ENCODE peak calls at places on chromosome 16, in seven cellular contexts. Q, J, Y, I, C, B and S are unnamed samples.

GRCh38 chr16:69526831-69527655 is 38.7 kb upstream of the NFAT5 start:
- DNase-seq in B (no peak), C (no peak), Q (no peak), J (no peak), I (no peak), Y (no peak), S (no peak)

GRCh38 chr16:50445603-50446250 is 76.9 kb upstream of the BRD7 start:
- DNase-seq in I (no peak), C (no peak), J (no peak), Q (no peak), Y (no peak), B (no peak), S (no peak)

GRCh38 chr16:49700222-49700927 is 155.5 kb downstream of the ZNF423 start:
- DNase-seq in J (peak; percentile 39), B (peak; percentile 15), I (peak; percentile 55), Q (no peak), Y (peak; percentile 90), C (no peak), S (no peak)

GRCh38 chr16:11356573-11357331 is 11.5 kb downstream of the RMI2 start:
- DNase-seq in C (peak; percentile 65), B (peak; percentile 82), J (peak; percentile 72), Q (peak; percentile 50), I (peak; percentile 51), Y (peak; percentile 52), S (peak; percentile 67)

GRCh38 chr16:73143681-73144370 is 95.9 kb upstream of the ZFHX3 start:
- DNase-seq in C (no peak), Y (peak; percentile 55), I (peak; percentile 31), J (peak; percentile 47), B (peak; percentile 21), Q (no peak), S (no peak)

GRCh38 chr16:73396556-73396955 is 348.6 kb upstream of the ZFHX3 start:
- DNase-seq in J (no peak), Y (no peak), B (no peak), C (no peak), I (no peak), Q (no peak), S (no peak)

GRCh38 chr16:27740496-27741201 is 190.7 kb downstream of the KATNIP start:
- DNase-seq in C (no peak), Y (no peak), I (no peak), B (no peak), Q (no peak), J (no peak), S (no peak)

GRCh38 chr16:11161439-11161838 is 94.6 kb downstream of the SOCS1 start:
- DNase-seq in Q (no peak), C (no peak), I (no peak), B (no peak), J (no peak), Y (no peak), S (no peak)

GRCh38 chr16:22217890-22218730 is 12.0 kb downstream of the EEF2K start:
- DNase-seq in C (no peak), J (no peak), Q (peak; percentile 31), Y (no peak), I (peak; percentile 56), B (no peak), S (no peak)

GRCh38 chr16:23694707-23695373 is 16.2 kb downstream of the PLK1 start:
- DNase-seq in B (no peak), J (peak; percentile 33), Q (no peak), I (peak; percentile 33), C (peak; percentile 37), Y (peak; percentile 28), S (no peak)

GRCh38 chr16:31507929-31508705 is at the start of gene RUSF1:
- DNase-seq in Q (peak; percentile 83), C (peak; percentile 87), I (peak; percentile 82), Y (peak; percentile 85), J (peak; percentile 90), B (peak; percentile 94), S (peak; percentile 84)

GRCh38 chr16:80369559-80369958 is 171.2 kb upstream of the DYNLRB2 start:
- DNase-seq in Y (peak; percentile 52), C (peak; percentile 45), Q (no peak), I (peak; percentile 54), J (peak; percentile 64), B (peak; percentile 40), S (peak; percentile 27)

GRCh38 chr16:79188115-79188779 is 412.3 kb downstream of the MAF start:
- DNase-seq in I (no peak), B (no peak), Y (no peak), J (no peak), Q (no peak), C (no peak), S (no peak)

GRCh38 chr16:27083861-27084261 is 17.1 kb downstream of the C16orf82 start:
- DNase-seq in J (no peak), I (no peak), C (no peak), Y (no peak), B (no peak), Q (no peak), S (no peak)

GRCh38 chr16:75231570-75231969 is 12.8 kb downstream of the CTRB1 start:
- DNase-seq in B (no peak), J (no peak), C (no peak), I (no peak), Y (no peak), Q (no peak), S (no peak)

GRCh38 chr16:11675561-11676511 is 7.6 kb downstream of the SNN start:
- DNase-seq in C (no peak), I (peak; percentile 12), B (peak; percentile 91), J (no peak), Y (no peak), Q (peak; percentile 39), S (peak; percentile 80)

GRCh38 chr16:76293980-76294690 is 16.9 kb downstream of the CNTNAP4 start:
- DNase-seq in I (peak; percentile 20), J (peak; percentile 5), C (no peak), B (no peak), Y (peak; percentile 28), Q (no peak), S (no peak)

GRCh38 chr16:9441021-9441420 is 349.6 kb downstream of the HAPSTR1 start:
- DNase-seq in I (no peak), B (no peak), Q (no peak), Y (no peak), C (no peak), J (no peak), S (no peak)

GRCh38 chr16:52074133-52074532 is 472.8 kb downstream of the TOX3 start:
- DNase-seq in J (no peak), Q (no peak), C (no peak), B (no peak), I (no peak), Y (no peak), S (no peak)

GRCh38 chr16:79776243-79776884 is 175.8 kb upstream of the MAF start:
- DNase-seq in J (peak; percentile 88), Y (peak; percentile 8), I (peak; percentile 79), C (peak; percentile 11), B (peak; percentile 19), Q (no peak), S (no peak)

GRCh38 chr16:50534091-50534490 is 14.1 kb upstream of the NKD1 start:
- DNase-seq in Q (no peak), C (no peak), I (no peak), J (no peak), B (no peak), Y (no peak), S (no peak)

GRCh38 chr16:9845661-9846361 is 336.4 kb downstream of the GRIN2A start:
- DNase-seq in J (peak; percentile 17), Q (no peak), B (no peak), C (peak; percentile 22), I (peak; percentile 78), Y (peak; percentile 62), S (no peak)

GRCh38 chr16:67915831-67916723 is 15.6 kb downstream of the CTRL start:
- DNase-seq in C (no peak), I (no peak), B (peak; percentile 78), J (no peak), Y (no peak), Q (no peak), S (no peak)

GRCh38 chr16:67909056-67909742 is 16.1 kb downstream of the PSKH1 start:
- DNase-seq in I (no peak), C (no peak), B (no peak), Y (no peak), J (no peak), Q (no peak), S (no peak)

GRCh38 chr16:67914758-67915622 is 16.7 kb downstream of the CTRL start:
- DNase-seq in Q (no peak), C (no peak), Y (no peak), B (no peak), J (no peak), I (no peak), S (no peak)

GRCh38 chr16:67907397-67907796 is 14.3 kb downstream of the PSKH1 start:
- DNase-seq in C (no peak), J (no peak), Q (no peak), Y (no peak), B (no peak), I (no peak), S (no peak)

DNA sequence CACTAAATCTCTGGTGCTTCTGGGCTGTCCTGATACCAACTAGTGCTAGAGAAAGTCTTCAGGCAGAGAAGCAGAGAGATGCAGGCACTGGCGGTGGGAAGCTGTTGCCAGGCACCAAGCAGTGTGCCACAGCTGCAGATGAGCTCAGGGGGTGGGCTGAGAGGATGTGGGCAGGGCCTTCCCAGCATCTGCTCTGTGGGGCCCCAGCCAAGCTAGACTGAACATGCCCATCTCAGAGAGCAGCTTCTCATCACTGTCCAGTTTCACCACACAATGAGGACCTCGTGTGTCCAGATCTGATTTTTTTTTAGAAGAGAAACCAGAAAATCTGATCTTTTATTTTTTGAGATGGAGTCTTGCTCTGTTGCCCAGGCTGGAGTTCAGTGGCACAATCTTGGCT is 17.1 kb downstream of the PSKH1 start:
- DNase-seq in B (no peak), Y (no peak), J (peak; percentile 65), C (peak; percentile 53), I (peak; percentile 74), Q (no peak), S (peak; percentile 39)
- TF ChIP-seq CTCF in B (no peak), Y (no peak), J (no peak), C (no peak), I (no peak), Q (no peak), S (no peak)

GRCh38 chr16:71449020-71449419 is 7.2 kb upstream of the TLE7 start:
- DNase-seq in Y (no peak), B (no peak), J (peak; percentile 9), C (no peak), I (no peak), Q (no peak), S (no peak)

GRCh38 chr16:71456801-71457200 is 5.2 kb downstream of the ZNF23 start:
- DNase-seq in I (no peak), B (no peak), Y (no peak), J (no peak), C (no peak), Q (no peak), S (no peak)

GRCh38 chr16:71448274-71448866 is 6.5 kb upstream of the TLE7 start:
- DNase-seq in Y (no peak), J (no peak), I (no peak), B (no peak), Q (no peak), C (no peak), S (no peak)

GRCh38 chr16:71453051-71453450 is 9.0 kb downstream of the ZNF23 start:
- DNase-seq in Q (no peak), I (no peak), C (no peak), B (no peak), Y (no peak), J (no peak), S (no peak)
- TF ChIP-seq CTCF in Q (no peak), I (no peak), C (no peak), B (no peak), Y (no peak), J (no peak), S (no peak)

GRCh38 chr16:88569985-88570690 is at the start of gene ZC3H18:
- DNase-seq in C (peak; percentile 96), Y (peak; percentile 93), Q (peak; percentile 96), J (peak; percentile 94), I (peak; percentile 91), B (peak; percentile 98), S (peak; percentile 95)
- TF ChIP-seq CTCF in C (no peak), Y (no peak), Q (no peak), J (no peak), I (no peak), B (no peak), S (no peak)

GRCh38 chr16:87702325-87702811 is 63.4 kb downstream of the KLHDC4 start:
- DNase-seq in Y (peak; percentile 11), C (peak; percentile 37), B (peak; percentile 31), J (peak; percentile 58), I (peak; percentile 23), Q (peak; percentile 34), S (no peak)
- TF ChIP-seq CTCF in Y (peak; percentile 58), C (peak; percentile 59), B (no peak), J (peak; percentile 49), I (peak; percentile 47), Q (no peak), S (peak; percentile 9)